ENCODE peak calls at places on chromosomes 2 and 18, in nine cellular contexts. U is upper lobe of left lung; O is endodermal cell; I is aorta; P is spleen; Q is brain microvascular endothelial cell; F is heart right ventricle; V is CD8-positive, alpha-beta T cell; J is fibroblast of lung. X is an unnamed sample.

GRCh38 chr2:237178396-237178795 is 92.7 kb downstream of the COPS8 start:
- DNase-seq in J (peak; percentile 95), Q (peak; percentile 68), U (no peak), V (no peak), P (no peak), F (no peak), O (no peak), I (no peak), X (no peak)

GRCh38 chr2:128347701-128348504 is 29.2 kb upstream of the HS6ST1 start:
- DNase-seq in Q (no peak), U (no peak), F (peak; percentile 73), O (peak; percentile 50), I (peak; percentile 85), V (no peak), J (peak; percentile 35), P (peak; percentile 79), X (peak; percentile 69)

GRCh38 chr18:58303363-58303762 is 259.3 kb downstream of the NEDD4L start:
- DNase-seq in J (no peak), I (no peak), U (no peak), O (no peak), F (no peak), Q (no peak), P (no peak), V (no peak), X (no peak)

GRCh38 chr18:26549103-26549485 is 741 bp upstream of the KCTD1 start:
- DNase-seq in Q (no peak), F (peak; percentile 16), O (peak; percentile 83), V (no peak), U (peak; percentile 90), I (peak; percentile 54), P (peak; percentile 80), J (peak; percentile 46), X (no peak)

GRCh38 chr18:77056399-77057015 is 76.1 kb downstream of the MBP start:
- DNase-seq in O (peak; percentile 87), V (no peak), U (peak; percentile 84), J (no peak), Q (no peak), I (no peak), P (no peak), F (no peak), X (no peak)

GRCh38 chr18:35497006-35497333 is 790 bp downstream of the INO80C start:
- DNase-seq in P (no peak), U (no peak), Q (peak; percentile 49), I (no peak), V (no peak), O (no peak), F (no peak), J (peak; percentile 63), X (peak; percentile 29)

GRCh38 chr2:100178085-100178788 is 35.8 kb upstream of the AFF3 start:
- DNase-seq in I (no peak), U (no peak), Q (peak; percentile 74), P (no peak), J (peak; percentile 37), O (peak; percentile 93), V (no peak), F (no peak), X (peak; percentile 72)

GRCh38 chr18:77095356-77096030 is 37.1 kb downstream of the MBP start:
- DNase-seq in V (no peak), F (no peak), U (no peak), O (no peak), P (peak; percentile 74), I (no peak), J (peak; percentile 44), Q (no peak), X (no peak)

GRCh38 chr2:206488623-206489022 is 45.3 kb downstream of the ADAM23 start:
- DNase-seq in F (no peak), I (no peak), P (no peak), O (no peak), Q (no peak), U (no peak), J (no peak), V (no peak), X (no peak)

GRCh38 chr2:207513577-207514257 is 16.0 kb upstream of the CREB1 start:
- DNase-seq in O (no peak), I (no peak), F (no peak), V (no peak), J (peak; percentile 92), Q (peak; percentile 82), P (no peak), U (no peak), X (no peak)

GRCh38 chr2:236626391-236627150 is 56.9 kb downstream of the ACKR3 start:
- DNase-seq in V (no peak), J (no peak), P (peak; percentile 67), Q (no peak), F (no peak), O (no peak), U (no peak), I (peak; percentile 39), X (no peak)

GRCh38 chr2:101843048-101843447 is 145.5 kb downstream of the MAP4K4 start:
- DNase-seq in O (no peak), U (no peak), V (no peak), I (no peak), P (no peak), F (no peak), Q (no peak), J (peak; percentile 51), X (no peak)

GRCh38 chr2:32783468-32783867 is 155.6 kb downstream of the TTC27 start:
- DNase-seq in U (no peak), Q (no peak), I (no peak), O (no peak), P (no peak), J (no peak), V (no peak), F (peak; percentile 30), X (no peak)

GRCh38 chr2:98004613-98005012 is 8.9 kb upstream of the TMEM131 start:
- DNase-seq in P (no peak), Q (no peak), I (no peak), O (no peak), F (no peak), U (no peak), J (no peak), V (no peak), X (no peak)

DNA sequence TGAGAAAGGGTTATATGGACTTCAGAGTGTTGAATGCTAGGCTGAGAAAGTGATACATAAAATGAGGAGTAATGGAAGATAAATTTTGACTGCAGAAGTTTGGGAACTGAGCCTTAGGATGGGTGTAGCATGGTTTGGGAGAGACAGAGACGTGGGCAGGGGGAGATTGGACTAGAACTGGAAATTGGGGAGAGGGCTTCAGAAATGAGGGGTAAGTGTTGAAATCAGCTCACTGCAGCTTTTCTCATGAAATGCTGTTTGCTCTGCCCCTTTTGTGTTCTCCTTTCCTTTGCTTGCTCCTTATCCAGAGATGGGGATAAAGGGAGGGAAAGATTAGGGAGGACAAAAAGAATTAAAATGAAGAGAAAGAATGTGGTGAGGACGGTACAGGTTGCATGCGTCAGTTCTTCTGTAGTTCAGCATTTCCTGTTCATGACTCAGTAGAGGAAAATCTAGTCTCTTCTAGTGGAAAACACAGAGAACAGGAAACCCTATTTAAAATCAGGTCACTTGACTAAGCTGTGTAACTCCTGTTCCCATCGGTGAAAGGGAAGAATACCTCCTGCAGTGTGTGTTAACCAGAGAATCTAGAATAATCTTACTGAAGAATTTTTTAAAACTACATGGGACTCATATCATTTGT is 105.6 kb downstream of the CRIM1 start:
- DNase-seq in Q (peak; percentile 82), P (no peak), U (no peak), F (no peak), J (peak; percentile 87), V (no peak), O (no peak), I (no peak), X (no peak)
- H3K36me3 ChIP-seq in Q (peaks cover 16% of the 10 kb centered on the region), P (no peaks in the 10 kb centered on the region), U (no peaks in the 10 kb centered on the region), F (peaks cover 42% of the 10 kb centered on the region), J (peaks cover 19% of the 10 kb centered on the region), V (no peaks in the 10 kb centered on the region), O (peaks cover 42% of the 10 kb centered on the region), I (no peaks in the 10 kb centered on the region), X (no peaks in the 10 kb centered on the region)

DNA sequence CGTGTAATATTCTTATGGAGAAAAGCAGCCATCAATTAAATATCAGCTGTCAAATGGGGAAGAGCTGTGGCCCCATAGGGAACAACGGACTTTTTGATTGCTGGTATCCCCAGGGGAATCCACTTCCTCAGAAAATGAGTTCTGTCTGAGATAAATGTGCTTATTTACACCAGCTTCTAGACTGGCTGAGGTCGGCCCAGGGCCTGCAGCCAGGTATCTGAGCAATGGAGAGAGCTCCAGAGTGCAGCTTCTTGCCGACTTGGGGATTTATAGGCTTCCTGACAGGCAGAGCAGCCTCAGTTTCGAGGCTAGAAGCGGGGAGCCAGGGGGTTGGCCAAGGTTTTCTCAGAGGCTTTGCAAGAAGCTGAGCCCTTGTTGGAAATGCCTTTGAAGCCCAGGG is 67.2 kb downstream of the MCFD2 start:
- DNase-seq in V (no peak), I (peak; percentile 65), O (no peak), J (no peak), U (no peak), Q (no peak), F (no peak), P (no peak), X (no peak)
- H3K27ac ChIP-seq in V (no peak overlapping the region), I (no peak overlapping the region), O (no peak overlapping the region), J (peak overlapping the region; percentile 97), U (peak overlapping the region; percentile 73), Q (peak overlapping the region; percentile 83), F (peak overlapping the region; percentile 85), P (peak overlapping the region; percentile 48), X (peak overlapping the region; percentile 95)

GRCh38 chr2:121386707-121387106 is 101.7 kb upstream of the TFCP2L1 start:
- DNase-seq in U (no peak), O (no peak), V (no peak), I (no peak), J (peak; percentile 65), F (no peak), Q (peak; percentile 34), P (no peak), X (no peak)

GRCh38 chr2:121382744-121383143 is 97.7 kb upstream of the TFCP2L1 start:
- DNase-seq in V (no peak), J (no peak), F (no peak), U (no peak), I (no peak), O (peak; percentile 58), Q (no peak), P (no peak), X (no peak)

GRCh38 chr2:121388371-121388770 is 103.4 kb upstream of the TFCP2L1 start:
- DNase-seq in Q (no peak), V (no peak), O (no peak), J (no peak), U (no peak), F (no peak), I (no peak), P (no peak), X (no peak)

GRCh38 chr2:121387591-121388325 is 102.8 kb upstream of the TFCP2L1 start:
- DNase-seq in I (no peak), P (no peak), J (no peak), Q (no peak), U (no peak), V (no peak), F (no peak), O (no peak), X (no peak)

DNA sequence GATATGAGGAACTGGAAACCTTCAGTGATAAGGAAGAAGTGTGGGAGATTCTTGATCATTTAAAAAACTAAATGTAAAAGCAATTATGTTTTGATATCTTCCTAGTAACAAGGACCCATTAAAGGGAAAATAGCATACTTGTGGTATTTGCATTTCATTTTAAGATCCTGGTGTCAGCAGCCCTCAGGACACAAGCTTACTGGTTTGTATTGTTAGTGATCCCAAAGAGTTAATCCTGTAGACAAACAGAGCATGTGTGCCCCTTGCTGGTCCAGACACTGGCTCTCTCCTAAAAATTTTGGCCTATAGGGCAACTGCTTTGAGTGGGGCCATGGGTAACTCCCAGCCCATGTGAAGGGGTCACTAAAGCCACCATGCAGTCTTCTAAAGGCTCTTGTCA is 101.1 kb upstream of the TFCP2L1 start:
- DNase-seq in U (no peak), Q (no peak), J (no peak), I (no peak), V (no peak), F (no peak), O (no peak), P (no peak), X (no peak)
- H3K36me3 ChIP-seq in U (peaks cover 44% of the 10 kb centered on the region), Q (peaks cover 12% of the 10 kb centered on the region), J (peaks cover 4% of the 10 kb centered on the region), I (no peaks in the 10 kb centered on the region), V (peaks cover 46% of the 10 kb centered on the region), F (peaks cover 91% of the 10 kb centered on the region), O (peaks cover 55% of the 10 kb centered on the region), P (peaks cover 73% of the 10 kb centered on the region), X (peaks cover 42% of the 10 kb centered on the region)

GRCh38 chr2:133363884-133364283 is 204.4 kb downstream of the NCKAP5 start:
- DNase-seq in F (no peak), V (no peak), J (no peak), I (no peak), U (no peak), Q (no peak), P (no peak), O (no peak), X (no peak)
- H3K27ac ChIP-seq in F (no peak overlapping the region), V (no peak overlapping the region), J (no peak overlapping the region), I (no peak overlapping the region), U (no peak overlapping the region), Q (no peak overlapping the region), P (no peak overlapping the region), O (no peak overlapping the region), X (no peak overlapping the region)

X was measured in adrenal gland.